ENCODE peak calls at places on chromosomes 5 and 9, in four cellular contexts. One of them, this sample, is unnamed.

GRCh38 chr5:179304466-179304865 is 40.8 kb downstream of the ADAMTS2 start:
- DNase-seq in NCI-H1694 treated with DMSO at 0.1 percent for 48 hours: no peak
- DNase-seq in cardiac fibroblast: peak
- DNase-seq in naive thymus-derived CD8-positive, alpha-beta T cell: no peak
- DNase-seq in this sample: no peak

GRCh38 chr9:846852-847251 is 5.4 kb downstream of the DMRT1 start:
- DNase-seq in NCI-H1694 treated with DMSO at 0.1 percent for 48 hours: no peak
- DNase-seq in cardiac fibroblast: no peak
- DNase-seq in naive thymus-derived CD8-positive, alpha-beta T cell: no peak
- DNase-seq in this sample: no peak

GRCh38 chr9:83062653-83063527 is at the start of gene RASEF:
- DNase-seq in naive thymus-derived CD8-positive, alpha-beta T cell: no peak
- DNase-seq in NCI-H1694 treated with DMSO at 0.1 percent for 48 hours: peak
- DNase-seq in cardiac fibroblast: no peak
- DNase-seq in this sample: peak

GRCh38 chr5:179343021-179343781 is 2.1 kb downstream of the ADAMTS2 start:
- DNase-seq in cardiac fibroblast: peak
- DNase-seq in naive thymus-derived CD8-positive, alpha-beta T cell: no peak
- DNase-seq in NCI-H1694 treated with DMSO at 0.1 percent for 48 hours: no peak
- DNase-seq in this sample: no peak

GRCh38 chr5:75049581-75050274 is 2.6 kb downstream of the GCNT4 start:
- DNase-seq in naive thymus-derived CD8-positive, alpha-beta T cell: peak
- DNase-seq in NCI-H1694 treated with DMSO at 0.1 percent for 48 hours: peak
- DNase-seq in cardiac fibroblast: peak
- DNase-seq in this sample: peak

GRCh38 chr5:154107010-154107409 is 68.2 kb downstream of the MFAP3 start:
- DNase-seq in NCI-H1694 treated with DMSO at 0.1 percent for 48 hours: no peak
- DNase-seq in naive thymus-derived CD8-positive, alpha-beta T cell: no peak
- DNase-seq in cardiac fibroblast: no peak
- DNase-seq in this sample: no peak

GRCh38 chr5:5291357-5291756 is 131.1 kb upstream of the ICE1 start:
- DNase-seq in cardiac fibroblast: no peak
- DNase-seq in NCI-H1694 treated with DMSO at 0.1 percent for 48 hours: no peak
- DNase-seq in naive thymus-derived CD8-positive, alpha-beta T cell: no peak
- DNase-seq in this sample: no peak

GRCh38 chr5:168372351-168372946 is 81.0 kb downstream of the WWC1 start:
- DNase-seq in naive thymus-derived CD8-positive, alpha-beta T cell: no peak
- DNase-seq in NCI-H1694 treated with DMSO at 0.1 percent for 48 hours: no peak
- DNase-seq in cardiac fibroblast: no peak
- DNase-seq in this sample: no peak

GRCh38 chr9:134526798-134527492 is 114.7 kb upstream of the COL5A1 start:
- DNase-seq in NCI-H1694 treated with DMSO at 0.1 percent for 48 hours: no peak
- DNase-seq in cardiac fibroblast: no peak
- DNase-seq in naive thymus-derived CD8-positive, alpha-beta T cell: no peak
- DNase-seq in this sample: no peak

This sample was measured in HuH-7.